ENCODE peak calls at places on chromosomes 12 and 14, in four cellular contexts. One of them, this sample, is unnamed.

GRCh38 chr12:26721800-26722199 is 111.2 kb downstream of the ITPR2 start:
- DNase-seq in A549: no peak
- DNase-seq in RWPE1: peak
- DNase-seq in brain microvascular endothelial cell: no peak
- DNase-seq in this sample: no peak

GRCh38 chr12:6461401-6462233 is 8.9 kb downstream of the VAMP1 start:
- DNase-seq in A549: no peak
- DNase-seq in RWPE1: no peak
- DNase-seq in brain microvascular endothelial cell: peak
- DNase-seq in this sample: no peak

GRCh38 chr12:52152905-52153317 is 38.9 kb downstream of the KRT80 start:
- DNase-seq in A549: no peak
- DNase-seq in RWPE1: no peak
- DNase-seq in brain microvascular endothelial cell: no peak
- DNase-seq in this sample: no peak

GRCh38 chr12:2642896-2643425 is 151.8 kb upstream of the FKBP4 start:
- DNase-seq in A549: no peak
- DNase-seq in RWPE1: no peak
- DNase-seq in brain microvascular endothelial cell: no peak
- DNase-seq in this sample: no peak

GRCh38 chr14:98633380-98633779 is 638.6 kb downstream of the BCL11B start:
- DNase-seq in A549: no peak
- DNase-seq in RWPE1: no peak
- DNase-seq in brain microvascular endothelial cell: no peak
- DNase-seq in this sample: no peak

GRCh38 chr12:6626654-6627283 is 9.0 kb downstream of the LPAR5 start:
- DNase-seq in A549: no peak
- DNase-seq in RWPE1: no peak
- DNase-seq in brain microvascular endothelial cell: no peak
- DNase-seq in this sample: no peak

GRCh38 chr14:70857499-70857895 is 48.2 kb upstream of the MAP3K9 start:
- DNase-seq in A549: no peak
- DNase-seq in RWPE1: no peak
- DNase-seq in brain microvascular endothelial cell: peak
- DNase-seq in this sample: no peak

GRCh38 chr12:53737951-53738833 is 10.9 kb upstream of the CALCOCO1 start:
- DNase-seq in A549: no peak
- DNase-seq in RWPE1: no peak
- DNase-seq in brain microvascular endothelial cell: no peak
- DNase-seq in this sample: no peak

GRCh38 chr14:64726585-64726890 is 22.3 kb downstream of the PLEKHG3 start:
- DNase-seq in A549: peak
- DNase-seq in RWPE1: peak
- DNase-seq in brain microvascular endothelial cell: peak
- DNase-seq in this sample: peak

GRCh38 chr14:73888460-73888725 is 1.7 kb downstream of the ZNF410 start:
- DNase-seq in A549: no peak
- DNase-seq in RWPE1: no peak
- DNase-seq in brain microvascular endothelial cell: no peak
- DNase-seq in this sample: no peak

GRCh38 chr12:118140825-118141224 is 4.9 kb downstream of the PEBP1 start:
- DNase-seq in A549: no peak
- DNase-seq in RWPE1: no peak
- DNase-seq in brain microvascular endothelial cell: no peak
- DNase-seq in this sample: no peak

GRCh38 chr12:40105265-40105514 is 691 bp downstream of the SLC2A13 start:
- DNase-seq in A549: no peak
- DNase-seq in RWPE1: no peak
- DNase-seq in brain microvascular endothelial cell: peak
- DNase-seq in this sample: no peak

GRCh38 chr14:99441157-99441870 is 39.3 kb downstream of the SETD3 start:
- DNase-seq in A549: peak
- DNase-seq in RWPE1: no peak
- DNase-seq in brain microvascular endothelial cell: no peak
- DNase-seq in this sample: no peak

GRCh38 chr14:60632777-60633176 is 16.5 kb downstream of the SIX1 start:
- DNase-seq in A549: no peak
- DNase-seq in RWPE1: no peak
- DNase-seq in brain microvascular endothelial cell: no peak
- DNase-seq in this sample: no peak

GRCh38 chr14:91272341-91273272 is 28.1 kb upstream of the GPR68 start:
- DNase-seq in A549: no peak
- DNase-seq in RWPE1: no peak
- DNase-seq in brain microvascular endothelial cell: no peak
- DNase-seq in this sample: no peak

GRCh38 chr12:26848156-26848825 is 15.3 kb upstream of the ITPR2 start:
- DNase-seq in A549: no peak
- DNase-seq in RWPE1: no peak
- DNase-seq in brain microvascular endothelial cell: no peak
- DNase-seq in this sample: no peak

GRCh38 chr12:45598761-45599160 is 130.7 kb upstream of the ARID2 start:
- DNase-seq in A549: no peak
- DNase-seq in RWPE1: no peak
- DNase-seq in brain microvascular endothelial cell: peak
- DNase-seq in this sample: no peak

GRCh38 chr14:29724991-29725390 is 202.7 kb downstream of the PRKD1 start:
- DNase-seq in A549: peak
- DNase-seq in RWPE1: no peak
- DNase-seq in brain microvascular endothelial cell: no peak
- DNase-seq in this sample: no peak

GRCh38 chr12:51076235-51076930 is 7.0 kb downstream of the CSRNP2 start:
- DNase-seq in A549: no peak
- DNase-seq in RWPE1: no peak
- DNase-seq in brain microvascular endothelial cell: no peak
- DNase-seq in this sample: no peak

GRCh38 chr12:85741051-85741450 is 95.2 kb downstream of the RASSF9 start:
- DNase-seq in A549: no peak
- DNase-seq in RWPE1: no peak
- DNase-seq in brain microvascular endothelial cell: no peak
- DNase-seq in this sample: no peak

GRCh38 chr12:68786929-68787328 is 21.0 kb upstream of the MDM2 start:
- DNase-seq in A549: no peak
- DNase-seq in RWPE1: no peak
- DNase-seq in brain microvascular endothelial cell: no peak
- DNase-seq in this sample: no peak

GRCh38 chr14:61430066-61430757 is 108.8 kb downstream of the PRKCH start:
- DNase-seq in A549: no peak
- DNase-seq in RWPE1: no peak
- DNase-seq in brain microvascular endothelial cell: no peak
- DNase-seq in this sample: no peak

GRCh38 chr12:96063046-96063445 is 27.7 kb upstream of the LTA4H start:
- DNase-seq in A549: peak
- DNase-seq in RWPE1: no peak
- DNase-seq in brain microvascular endothelial cell: no peak
- DNase-seq in this sample: no peak

GRCh38 chr12:81758421-81759214 is 532 bp downstream of the PPFIA2 start:
- DNase-seq in A549: peak
- DNase-seq in RWPE1: no peak
- DNase-seq in brain microvascular endothelial cell: peak
- DNase-seq in this sample: no peak

GRCh38 chr14:22112004-22112403 is 438.4 kb upstream of the OR4E1 start:
- DNase-seq in A549: peak
- DNase-seq in RWPE1: peak
- DNase-seq in brain microvascular endothelial cell: no peak
- DNase-seq in this sample: no peak

GRCh38 chr14:100738704-100739131 is 12.0 kb downstream of the DLK1 start:
- DNase-seq in A549: no peak
- DNase-seq in RWPE1: no peak
- DNase-seq in brain microvascular endothelial cell: no peak
- DNase-seq in this sample: no peak

GRCh38 chr12:124868252-124868965 is 4.7 kb upstream of the SCARB1 start:
- DNase-seq in A549: no peak
- DNase-seq in RWPE1: no peak
- DNase-seq in brain microvascular endothelial cell: no peak
- DNase-seq in this sample: no peak

GRCh38 chr14:60232185-60232584 is 16.8 kb upstream of the PPM1A start:
- DNase-seq in A549: no peak
- DNase-seq in RWPE1: no peak
- DNase-seq in brain microvascular endothelial cell: no peak
- DNase-seq in this sample: no peak

GRCh38 chr12:131643581-131644452 is 67.1 kb upstream of the SFSWAP start:
- DNase-seq in A549: no peak
- DNase-seq in RWPE1: no peak
- DNase-seq in brain microvascular endothelial cell: no peak
- DNase-seq in this sample: no peak

GRCh38 chr14:96285667-96286066 is 29.7 kb downstream of the BDKRB1 start:
- DNase-seq in A549: no peak
- DNase-seq in RWPE1: no peak
- DNase-seq in brain microvascular endothelial cell: no peak
- DNase-seq in this sample: no peak

GRCh38 chr14:106507354-106507753 is 981.0 kb downstream of the TMEM121 start:
- DNase-seq in A549: no peak
- DNase-seq in RWPE1: no peak
- DNase-seq in brain microvascular endothelial cell: no peak
- DNase-seq in this sample: no peak

GRCh38 chr12:12976366-12976765 is 23.7 kb downstream of the HEBP1 start:
- DNase-seq in A549: peak
- DNase-seq in RWPE1: peak
- DNase-seq in brain microvascular endothelial cell: peak
- DNase-seq in this sample: peak

GRCh38 chr14:49405291-49405690 is 180.9 kb downstream of the RPS29 start:
- DNase-seq in A549: no peak
- DNase-seq in RWPE1: no peak
- DNase-seq in brain microvascular endothelial cell: peak
- DNase-seq in this sample: peak

GRCh38 chr12:104219908-104220404 is 4.4 kb downstream of the TXNRD1 start:
- DNase-seq in A549: peak
- DNase-seq in RWPE1: peak
- DNase-seq in brain microvascular endothelial cell: peak
- DNase-seq in this sample: peak

GRCh38 chr12:47882796-47883546 is 21.8 kb downstream of the VDR start:
- DNase-seq in A549: no peak
- DNase-seq in RWPE1: no peak
- DNase-seq in brain microvascular endothelial cell: no peak
- DNase-seq in this sample: no peak

GRCh38 chr12:28253175-28253641 is 63.0 kb downstream of the CCDC91 start:
- DNase-seq in A549: no peak
- DNase-seq in RWPE1: no peak
- DNase-seq in brain microvascular endothelial cell: peak
- DNase-seq in this sample: no peak

GRCh38 chr12:123954647-123955350 is 17.8 kb downstream of the CCDC92 start:
- DNase-seq in A549: no peak
- DNase-seq in RWPE1: no peak
- DNase-seq in brain microvascular endothelial cell: no peak
- DNase-seq in this sample: no peak

GRCh38 chr12:120678572-120678971 is 8.4 kb upstream of the MLEC start:
- DNase-seq in A549: no peak
- DNase-seq in RWPE1: no peak
- DNase-seq in brain microvascular endothelial cell: no peak
- DNase-seq in this sample: peak

GRCh38 chr12:88399811-88400210 is 180.5 kb downstream of the KITLG start:
- DNase-seq in A549: no peak
- DNase-seq in RWPE1: no peak
- DNase-seq in brain microvascular endothelial cell: no peak
- DNase-seq in this sample: no peak

GRCh38 chr14:69049675-69050074 is 70.6 kb upstream of the ACTN1 start:
- DNase-seq in A549: no peak
- DNase-seq in RWPE1: no peak
- DNase-seq in brain microvascular endothelial cell: peak
- DNase-seq in this sample: peak

GRCh38 chr14:56751471-56751870 is 58.8 kb downstream of the OTX2 start:
- DNase-seq in A549: peak
- DNase-seq in RWPE1: no peak
- DNase-seq in brain microvascular endothelial cell: no peak
- DNase-seq in this sample: no peak
- TF ChIP-seq CTCF in A549: no peak
- TF ChIP-seq CTCF in RWPE1: no peak
- TF ChIP-seq CTCF in brain microvascular endothelial cell: no peak
- TF ChIP-seq CTCF in this sample: no peak

DNA sequence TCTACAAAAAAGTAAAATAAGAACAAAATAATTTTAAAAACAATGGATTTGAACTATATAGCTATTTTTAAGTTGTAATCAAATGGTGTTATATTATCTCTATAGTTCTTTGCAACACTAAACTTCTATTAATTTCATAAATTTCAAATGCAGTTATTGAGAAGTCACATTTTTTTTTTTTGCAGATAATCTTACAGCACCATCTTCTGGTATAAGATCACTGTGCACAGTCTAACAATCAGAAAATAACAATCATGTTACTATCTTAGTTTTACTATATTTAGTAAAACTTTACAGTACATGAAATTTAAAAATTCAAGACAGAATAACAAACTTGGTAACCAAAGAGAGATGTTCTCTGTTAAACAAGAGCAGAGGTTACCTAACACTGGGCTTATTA is 40.6 kb downstream of the GXYLT1 start:
- DNase-seq in A549: no peak
- DNase-seq in RWPE1: no peak
- DNase-seq in brain microvascular endothelial cell: no peak
- DNase-seq in this sample: no peak
- TF ChIP-seq CTCF in A549: peak
- TF ChIP-seq CTCF in RWPE1: peak
- TF ChIP-seq CTCF in brain microvascular endothelial cell: peak
- TF ChIP-seq CTCF in this sample: peak

GRCh38 chr12:14138495-14138894 is 157.1 kb upstream of the GRIN2B start:
- DNase-seq in A549: peak
- DNase-seq in RWPE1: no peak
- DNase-seq in brain microvascular endothelial cell: no peak
- DNase-seq in this sample: no peak
- TF ChIP-seq CTCF in A549: no peak
- TF ChIP-seq CTCF in RWPE1: no peak
- TF ChIP-seq CTCF in brain microvascular endothelial cell: peak
- TF ChIP-seq CTCF in this sample: no peak

DNA sequence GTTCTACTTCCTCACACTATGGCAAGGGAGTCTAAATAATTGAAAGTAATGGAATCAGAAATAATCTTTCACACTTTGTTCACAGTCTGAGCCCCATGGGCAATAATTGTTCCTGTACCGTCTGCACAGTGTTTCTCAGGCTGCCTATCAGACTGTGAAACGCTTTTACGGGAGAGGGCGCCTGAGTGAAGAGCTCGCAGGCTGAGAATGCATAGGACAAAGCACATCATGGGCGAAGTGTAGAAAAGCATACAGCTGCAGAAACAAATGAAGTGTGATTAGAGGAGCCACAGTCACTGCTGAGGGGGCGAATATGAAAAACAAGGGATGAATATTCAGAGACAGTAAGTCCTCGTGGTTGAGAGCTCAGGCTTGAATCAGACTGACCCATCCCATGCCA is 438.3 kb upstream of the DCN start:
- DNase-seq in A549: no peak
- DNase-seq in RWPE1: no peak
- DNase-seq in brain microvascular endothelial cell: no peak
- DNase-seq in this sample: no peak
- TF ChIP-seq CTCF in A549: no peak
- TF ChIP-seq CTCF in RWPE1: no peak
- TF ChIP-seq CTCF in brain microvascular endothelial cell: peak
- TF ChIP-seq CTCF in this sample: no peak

GRCh38 chr12:30823140-30823669 is 68.5 kb upstream of the CAPRIN2 start:
- DNase-seq in A549: peak
- DNase-seq in RWPE1: no peak
- DNase-seq in brain microvascular endothelial cell: peak
- DNase-seq in this sample: no peak
- TF ChIP-seq CTCF in A549: no peak
- TF ChIP-seq CTCF in RWPE1: no peak
- TF ChIP-seq CTCF in brain microvascular endothelial cell: peak
- TF ChIP-seq CTCF in this sample: no peak